ENCODE peak calls at places on chromosomes 1 and 21, in five cellular contexts. One of them, this sample, is unnamed.

GRCh38 chr1:25531082-25531461 is 12.3 kb upstream of the LDLRAP1 start:
- DNase-seq in AG04450: no peak
- DNase-seq in activated effector memory CD4-positive, alpha-beta T cell treated with Interleukin-2 at 50 U/mL for 16 hours: no peak
- DNase-seq in activated naive CD8-positive, alpha-beta T cell treated with anti-CD3 and anti-CD28 coated beads for 36 hours: no peak
- DNase-seq in frontal cortex: no peak
- DNase-seq in this sample: no peak

GRCh38 chr1:229664133-229664689 is 38.2 kb downstream of the URB2 start:
- DNase-seq in AG04450: no peak
- DNase-seq in activated effector memory CD4-positive, alpha-beta T cell treated with Interleukin-2 at 50 U/mL for 16 hours: peak
- DNase-seq in activated naive CD8-positive, alpha-beta T cell treated with anti-CD3 and anti-CD28 coated beads for 36 hours: peak
- DNase-seq in frontal cortex: no peak
- DNase-seq in this sample: no peak

GRCh38 chr1:183635112-183635605 is 424 bp downstream of the ARPC5 start:
- DNase-seq in AG04450: no peak
- DNase-seq in activated effector memory CD4-positive, alpha-beta T cell treated with Interleukin-2 at 50 U/mL for 16 hours: peak
- DNase-seq in activated naive CD8-positive, alpha-beta T cell treated with anti-CD3 and anti-CD28 coated beads for 36 hours: peak
- DNase-seq in frontal cortex: no peak
- DNase-seq in this sample: peak

GRCh38 chr1:24201941-24202440 is 14.9 kb upstream of the IFNLR1 start:
- DNase-seq in AG04450: peak
- DNase-seq in activated effector memory CD4-positive, alpha-beta T cell treated with Interleukin-2 at 50 U/mL for 16 hours: peak
- DNase-seq in activated naive CD8-positive, alpha-beta T cell treated with anti-CD3 and anti-CD28 coated beads for 36 hours: peak
- DNase-seq in frontal cortex: peak
- DNase-seq in this sample: no peak

GRCh38 chr1:93708734-93709481 is 27.3 kb upstream of the BCAR3 start:
- DNase-seq in AG04450: no peak
- DNase-seq in activated effector memory CD4-positive, alpha-beta T cell treated with Interleukin-2 at 50 U/mL for 16 hours: no peak
- DNase-seq in activated naive CD8-positive, alpha-beta T cell treated with anti-CD3 and anti-CD28 coated beads for 36 hours: no peak
- DNase-seq in frontal cortex: no peak
- DNase-seq in this sample: no peak

GRCh38 chr1:154741327-154741726 is 128.8 kb downstream of the KCNN3 start:
- DNase-seq in AG04450: no peak
- DNase-seq in activated effector memory CD4-positive, alpha-beta T cell treated with Interleukin-2 at 50 U/mL for 16 hours: no peak
- DNase-seq in activated naive CD8-positive, alpha-beta T cell treated with anti-CD3 and anti-CD28 coated beads for 36 hours: no peak
- DNase-seq in frontal cortex: no peak
- DNase-seq in this sample: no peak

GRCh38 chr21:37631319-37632117 is 264.9 kb downstream of the DYRK1A start:
- DNase-seq in AG04450: no peak
- DNase-seq in activated effector memory CD4-positive, alpha-beta T cell treated with Interleukin-2 at 50 U/mL for 16 hours: no peak
- DNase-seq in activated naive CD8-positive, alpha-beta T cell treated with anti-CD3 and anti-CD28 coated beads for 36 hours: peak
- DNase-seq in frontal cortex: no peak
- DNase-seq in this sample: no peak

GRCh38 chr1:83593073-83593472 is 405.9 kb downstream of the TTLL7 start:
- DNase-seq in AG04450: no peak
- DNase-seq in activated effector memory CD4-positive, alpha-beta T cell treated with Interleukin-2 at 50 U/mL for 16 hours: no peak
- DNase-seq in activated naive CD8-positive, alpha-beta T cell treated with anti-CD3 and anti-CD28 coated beads for 36 hours: no peak
- DNase-seq in frontal cortex: no peak
- DNase-seq in this sample: no peak

GRCh38 chr1:225572422-225572821 is 80.5 kb downstream of the ENAH start:
- DNase-seq in AG04450: no peak
- DNase-seq in activated effector memory CD4-positive, alpha-beta T cell treated with Interleukin-2 at 50 U/mL for 16 hours: no peak
- DNase-seq in activated naive CD8-positive, alpha-beta T cell treated with anti-CD3 and anti-CD28 coated beads for 36 hours: no peak
- DNase-seq in frontal cortex: no peak
- DNase-seq in this sample: no peak

GRCh38 chr1:11893907-11894251 is 32.3 kb downstream of the KIAA2013 start:
- DNase-seq in AG04450: no peak
- DNase-seq in activated effector memory CD4-positive, alpha-beta T cell treated with Interleukin-2 at 50 U/mL for 16 hours: peak
- DNase-seq in activated naive CD8-positive, alpha-beta T cell treated with anti-CD3 and anti-CD28 coated beads for 36 hours: peak
- DNase-seq in frontal cortex: peak
- DNase-seq in this sample: peak

GRCh38 chr1:52759908-52760307 is 33.7 kb downstream of the ZYG11B start:
- DNase-seq in AG04450: no peak
- DNase-seq in activated effector memory CD4-positive, alpha-beta T cell treated with Interleukin-2 at 50 U/mL for 16 hours: no peak
- DNase-seq in activated naive CD8-positive, alpha-beta T cell treated with anti-CD3 and anti-CD28 coated beads for 36 hours: no peak
- DNase-seq in frontal cortex: no peak
- DNase-seq in this sample: no peak

GRCh38 chr1:166975361-166976129 is at the start of gene ILDR2:
- DNase-seq in AG04450: no peak
- DNase-seq in activated effector memory CD4-positive, alpha-beta T cell treated with Interleukin-2 at 50 U/mL for 16 hours: peak
- DNase-seq in activated naive CD8-positive, alpha-beta T cell treated with anti-CD3 and anti-CD28 coated beads for 36 hours: peak
- DNase-seq in frontal cortex: peak
- DNase-seq in this sample: peak

GRCh38 chr1:12516741-12517140 is 101.3 kb downstream of the DHRS3 start:
- DNase-seq in AG04450: no peak
- DNase-seq in activated effector memory CD4-positive, alpha-beta T cell treated with Interleukin-2 at 50 U/mL for 16 hours: no peak
- DNase-seq in activated naive CD8-positive, alpha-beta T cell treated with anti-CD3 and anti-CD28 coated beads for 36 hours: peak
- DNase-seq in frontal cortex: no peak
- DNase-seq in this sample: no peak

GRCh38 chr21:33698088-33698487 is 55.8 kb downstream of the ITSN1 start:
- DNase-seq in AG04450: no peak
- DNase-seq in activated effector memory CD4-positive, alpha-beta T cell treated with Interleukin-2 at 50 U/mL for 16 hours: no peak
- DNase-seq in activated naive CD8-positive, alpha-beta T cell treated with anti-CD3 and anti-CD28 coated beads for 36 hours: no peak
- DNase-seq in frontal cortex: no peak
- DNase-seq in this sample: no peak

GRCh38 chr1:206049919-206050600 is 2.9 kb upstream of the RHEX start:
- DNase-seq in AG04450: no peak
- DNase-seq in activated effector memory CD4-positive, alpha-beta T cell treated with Interleukin-2 at 50 U/mL for 16 hours: no peak
- DNase-seq in activated naive CD8-positive, alpha-beta T cell treated with anti-CD3 and anti-CD28 coated beads for 36 hours: no peak
- DNase-seq in frontal cortex: no peak
- DNase-seq in this sample: no peak

GRCh38 chr21:35508389-35508888 is 459.3 kb upstream of the RUNX1 start:
- DNase-seq in AG04450: peak
- DNase-seq in activated effector memory CD4-positive, alpha-beta T cell treated with Interleukin-2 at 50 U/mL for 16 hours: no peak
- DNase-seq in activated naive CD8-positive, alpha-beta T cell treated with anti-CD3 and anti-CD28 coated beads for 36 hours: no peak
- DNase-seq in frontal cortex: no peak
- DNase-seq in this sample: peak

GRCh38 chr1:53074313-53075154 is 12.5 kb downstream of the PODN start:
- DNase-seq in AG04450: no peak
- DNase-seq in activated effector memory CD4-positive, alpha-beta T cell treated with Interleukin-2 at 50 U/mL for 16 hours: no peak
- DNase-seq in activated naive CD8-positive, alpha-beta T cell treated with anti-CD3 and anti-CD28 coated beads for 36 hours: no peak
- DNase-seq in frontal cortex: no peak
- DNase-seq in this sample: no peak

GRCh38 chr1:3459940-3460652 is 5.6 kb downstream of the ARHGEF16 start:
- DNase-seq in AG04450: no peak
- DNase-seq in activated effector memory CD4-positive, alpha-beta T cell treated with Interleukin-2 at 50 U/mL for 16 hours: no peak
- DNase-seq in activated naive CD8-positive, alpha-beta T cell treated with anti-CD3 and anti-CD28 coated beads for 36 hours: no peak
- DNase-seq in frontal cortex: no peak
- DNase-seq in this sample: no peak

GRCh38 chr21:35824136-35824535 is 236.2 kb downstream of the SETD4 start:
- DNase-seq in AG04450: no peak
- DNase-seq in activated effector memory CD4-positive, alpha-beta T cell treated with Interleukin-2 at 50 U/mL for 16 hours: no peak
- DNase-seq in activated naive CD8-positive, alpha-beta T cell treated with anti-CD3 and anti-CD28 coated beads for 36 hours: no peak
- DNase-seq in frontal cortex: no peak
- DNase-seq in this sample: no peak

GRCh38 chr1:66088787-66089186 is 296.1 kb downstream of the PDE4B start:
- DNase-seq in AG04450: no peak
- DNase-seq in activated effector memory CD4-positive, alpha-beta T cell treated with Interleukin-2 at 50 U/mL for 16 hours: no peak
- DNase-seq in activated naive CD8-positive, alpha-beta T cell treated with anti-CD3 and anti-CD28 coated beads for 36 hours: no peak
- DNase-seq in frontal cortex: no peak
- DNase-seq in this sample: no peak

GRCh38 chr1:920506-920905 is 3.2 kb upstream of the SAMD11 start:
- DNase-seq in AG04450: no peak
- DNase-seq in activated effector memory CD4-positive, alpha-beta T cell treated with Interleukin-2 at 50 U/mL for 16 hours: no peak
- DNase-seq in activated naive CD8-positive, alpha-beta T cell treated with anti-CD3 and anti-CD28 coated beads for 36 hours: no peak
- DNase-seq in frontal cortex: no peak
- DNase-seq in this sample: no peak

GRCh38 chr21:24290151-24290833 is 1317.0 kb downstream of the MRPL39 start:
- DNase-seq in AG04450: no peak
- DNase-seq in activated effector memory CD4-positive, alpha-beta T cell treated with Interleukin-2 at 50 U/mL for 16 hours: no peak
- DNase-seq in activated naive CD8-positive, alpha-beta T cell treated with anti-CD3 and anti-CD28 coated beads for 36 hours: peak
- DNase-seq in frontal cortex: no peak
- DNase-seq in this sample: no peak

GRCh38 chr21:41124626-41125240 is 43.2 kb upstream of the BACE2 start:
- DNase-seq in AG04450: no peak
- DNase-seq in activated effector memory CD4-positive, alpha-beta T cell treated with Interleukin-2 at 50 U/mL for 16 hours: no peak
- DNase-seq in activated naive CD8-positive, alpha-beta T cell treated with anti-CD3 and anti-CD28 coated beads for 36 hours: no peak
- DNase-seq in frontal cortex: no peak
- DNase-seq in this sample: no peak

GRCh38 chr1:22611530-22611947 is 24.9 kb upstream of the C1QA start:
- DNase-seq in AG04450: peak
- DNase-seq in activated effector memory CD4-positive, alpha-beta T cell treated with Interleukin-2 at 50 U/mL for 16 hours: no peak
- DNase-seq in activated naive CD8-positive, alpha-beta T cell treated with anti-CD3 and anti-CD28 coated beads for 36 hours: peak
- DNase-seq in frontal cortex: no peak
- DNase-seq in this sample: peak

GRCh38 chr1:30764396-30764795 is 6.8 kb upstream of the LAPTM5 start:
- DNase-seq in AG04450: no peak
- DNase-seq in activated effector memory CD4-positive, alpha-beta T cell treated with Interleukin-2 at 50 U/mL for 16 hours: no peak
- DNase-seq in activated naive CD8-positive, alpha-beta T cell treated with anti-CD3 and anti-CD28 coated beads for 36 hours: no peak
- DNase-seq in frontal cortex: no peak
- DNase-seq in this sample: no peak

GRCh38 chr21:28228624-28228995 is 764.1 kb downstream of the LTN1 start:
- DNase-seq in AG04450: no peak
- DNase-seq in activated effector memory CD4-positive, alpha-beta T cell treated with Interleukin-2 at 50 U/mL for 16 hours: no peak
- DNase-seq in activated naive CD8-positive, alpha-beta T cell treated with anti-CD3 and anti-CD28 coated beads for 36 hours: no peak
- DNase-seq in frontal cortex: no peak
- DNase-seq in this sample: no peak

GRCh38 chr1:161351482-161351881 is 16.2 kb downstream of the CFAP126 start:
- DNase-seq in AG04450: no peak
- DNase-seq in activated effector memory CD4-positive, alpha-beta T cell treated with Interleukin-2 at 50 U/mL for 16 hours: no peak
- DNase-seq in activated naive CD8-positive, alpha-beta T cell treated with anti-CD3 and anti-CD28 coated beads for 36 hours: no peak
- DNase-seq in frontal cortex: no peak
- DNase-seq in this sample: peak

GRCh38 chr1:64878931-64879710 is 87.2 kb downstream of the JAK1 start:
- DNase-seq in AG04450: no peak
- DNase-seq in activated effector memory CD4-positive, alpha-beta T cell treated with Interleukin-2 at 50 U/mL for 16 hours: no peak
- DNase-seq in activated naive CD8-positive, alpha-beta T cell treated with anti-CD3 and anti-CD28 coated beads for 36 hours: no peak
- DNase-seq in frontal cortex: no peak
- DNase-seq in this sample: no peak

GRCh38 chr1:229117664-229118300 is 153.1 kb upstream of the RAB4A start:
- DNase-seq in AG04450: peak
- DNase-seq in activated effector memory CD4-positive, alpha-beta T cell treated with Interleukin-2 at 50 U/mL for 16 hours: no peak
- DNase-seq in activated naive CD8-positive, alpha-beta T cell treated with anti-CD3 and anti-CD28 coated beads for 36 hours: no peak
- DNase-seq in frontal cortex: no peak
- DNase-seq in this sample: no peak

GRCh38 chr1:3462356-3463012 is 8.0 kb downstream of the ARHGEF16 start:
- DNase-seq in AG04450: no peak
- DNase-seq in activated effector memory CD4-positive, alpha-beta T cell treated with Interleukin-2 at 50 U/mL for 16 hours: no peak
- DNase-seq in activated naive CD8-positive, alpha-beta T cell treated with anti-CD3 and anti-CD28 coated beads for 36 hours: no peak
- DNase-seq in frontal cortex: no peak
- DNase-seq in this sample: no peak

GRCh38 chr1:12031039-12031980 is 12.0 kb downstream of the MIIP start:
- DNase-seq in AG04450: no peak
- DNase-seq in activated effector memory CD4-positive, alpha-beta T cell treated with Interleukin-2 at 50 U/mL for 16 hours: peak
- DNase-seq in activated naive CD8-positive, alpha-beta T cell treated with anti-CD3 and anti-CD28 coated beads for 36 hours: peak
- DNase-seq in frontal cortex: no peak
- DNase-seq in this sample: peak